ENCODE peak calls at places on chromosomes 16 and 17, in five cellular contexts. T is iPS DF 6.9, E is heart left ventricle, R is tibial artery, I is upper lobe of left lung. W is an unnamed sample.
A peak's percentile ranks its signal among the peaks of the same experiment; 100 is the strongest.

GRCh38 chr17:60392845-60393702 is 1.1 kb upstream of the USP32 start:
- DNase-seq in T (no peak), E (peak; percentile 30), R (peak; percentile 33), I (peak; percentile 68), W (no peak)

GRCh38 chr16:66458853-66459252 is 31.8 kb downstream of the BEAN1 start:
- DNase-seq in T (no peak), E (no peak), R (no peak), I (no peak), W (no peak)

GRCh38 chr17:17785407-17785806 is 51.4 kb downstream of the SREBF1 start:
- DNase-seq in I (no peak), E (no peak), R (no peak), T (no peak), W (no peak)

GRCh38 chr17:77622627-77623026 is 335.9 kb upstream of the TNRC6C start:
- DNase-seq in E (no peak), R (no peak), T (no peak), I (no peak), W (no peak)

GRCh38 chr17:50976951-50977472 is 110.9 kb upstream of the TOB1 start:
- DNase-seq in I (no peak), R (no peak), E (no peak), T (no peak), W (no peak)

GRCh38 chr17:39591958-39592954 is 15.5 kb downstream of the NEUROD2 start:
- DNase-seq in T (no peak), I (no peak), R (no peak), E (no peak), W (no peak)

GRCh38 chr16:24967074-24967473 is 48.1 kb downstream of the ARHGAP17 start:
- DNase-seq in T (no peak), E (no peak), I (no peak), R (no peak), W (no peak)

GRCh38 chr16:8931864-8932263 is 31.8 kb downstream of the USP7 start:
- DNase-seq in E (peak; percentile 43), I (peak; percentile 35), T (peak; percentile 54), R (peak; percentile 48), W (peak; percentile 29)

GRCh38 chr17:46262271-46262670 is 32.7 kb upstream of the LRRC37A start:
- DNase-seq in E (no peak), R (no peak), I (no peak), T (no peak), W (no peak)

GRCh38 chr17:78238823-78239488 is 7.5 kb downstream of the TMEM235 start:
- DNase-seq in R (no peak), I (no peak), T (no peak), E (no peak), W (no peak)

GRCh38 chr16:79776243-79776884 is 175.8 kb upstream of the MAF start:
- DNase-seq in T (no peak), R (peak; percentile 35), I (no peak), E (peak; percentile 32), W (no peak)

GRCh38 chr17:27565874-27566672 is 64.9 kb upstream of the LGALS9 start:
- DNase-seq in T (no peak), I (no peak), R (no peak), E (no peak), W (no peak)

GRCh38 chr17:59332890-59333377 is 1.5 kb downstream of the YPEL2 start:
- DNase-seq in I (peak; percentile 73), T (no peak), R (peak; percentile 76), E (peak; percentile 33), W (no peak)

GRCh38 chr16:12155235-12155634 is 178.7 kb downstream of the SNX29 start:
- DNase-seq in E (no peak), T (no peak), R (no peak), I (no peak), W (no peak)

GRCh38 chr16:29769507-29769906 is 8.5 kb upstream of the ZG16 start:
- DNase-seq in R (no peak), T (no peak), I (no peak), E (no peak), W (no peak)

GRCh38 chr17:48542956-48543853 is 1.7 kb downstream of the HOXB2 start:
- DNase-seq in I (no peak), R (peak; percentile 33), T (no peak), E (no peak), W (no peak)

GRCh38 chr16:56400458-56400857 is 24.9 kb downstream of the AMFR start:
- DNase-seq in E (no peak), R (no peak), T (no peak), I (no peak), W (no peak)

GRCh38 chr17:35373984-35374765 is 754 bp upstream of the SLFN11 start:
- DNase-seq in E (peak; percentile 47), T (no peak), R (peak; percentile 69), I (peak; percentile 42), W (peak; percentile 24)

GRCh38 chr16:54176376-54176901 is 110.1 kb downstream of the IRX3 start:
- DNase-seq in I (no peak), R (no peak), T (peak; percentile 35), E (no peak), W (no peak)

GRCh38 chr16:56163938-56164337 is 27.4 kb upstream of the GNAO1 start:
- DNase-seq in R (no peak), T (no peak), E (no peak), I (no peak), W (no peak)

GRCh38 chr16:88330971-88331890 is 51.5 kb upstream of the ZNF469 start:
- DNase-seq in E (no peak), R (no peak), I (no peak), T (no peak), W (no peak)

GRCh38 chr16:8950580-8951077 is 13.1 kb downstream of the USP7 start:
- DNase-seq in T (no peak), E (no peak), R (no peak), I (no peak), W (no peak)

GRCh38 chr17:71200597-71200996 is 920.2 kb upstream of the SOX9 start:
- DNase-seq in T (no peak), R (no peak), E (no peak), I (no peak), W (no peak)

GRCh38 chr17:77475012-77475976 is 334.5 kb downstream of the SEC14L1 start:
- DNase-seq in T (no peak), I (no peak), E (no peak), R (no peak), W (peak; percentile 69)

GRCh38 chr17:59292174-59292523 is 39.3 kb upstream of the YPEL2 start:
- DNase-seq in T (no peak), E (no peak), R (no peak), I (no peak), W (no peak)

GRCh38 chr16:3640632-3641501 is 13.6 kb upstream of the DNASE1 start:
- DNase-seq in I (no peak), R (no peak), T (no peak), E (no peak), W (no peak)

GRCh38 chr16:74603848-74604247 is 3.1 kb downstream of the GLG1 start:
- DNase-seq in R (no peak), T (no peak), I (no peak), E (no peak), W (no peak)

GRCh38 chr16:72846594-72846993 is 201.3 kb downstream of the ZFHX3 start:
- DNase-seq in E (no peak), T (no peak), I (no peak), R (no peak), W (no peak)

GRCh38 chr17:30831257-30831656 is 509 bp upstream of the ATAD5 start:
- DNase-seq in E (no peak), R (no peak), T (no peak), I (no peak), W (no peak)

GRCh38 chr17:35171834-35172233 is 22.4 kb downstream of the SLC35G3 start:
- DNase-seq in I (no peak), T (no peak), R (no peak), E (no peak), W (no peak)

GRCh38 chr17:66533572-66533971 is 231.2 kb downstream of the PRKCA start:
- DNase-seq in R (no peak), I (no peak), T (no peak), E (no peak), W (no peak)

GRCh38 chr17:6073620-6074019 is 3.4 kb downstream of the WSCD1 start:
- DNase-seq in R (no peak), I (no peak), E (no peak), T (no peak), W (no peak)

GRCh38 chr16:73778872-73779271 is 517.7 kb upstream of the PSMD7 start:
- DNase-seq in E (no peak), T (no peak), I (no peak), R (no peak), W (no peak)

GRCh38 chr17:3657874-3658783 is 10.2 kb downstream of the TAX1BP3 start:
- DNase-seq in I (no peak), T (no peak), E (no peak), R (no peak), W (no peak)
- H3K27ac ChIP-seq in I (no peak overlapping the region), T (no peak overlapping the region), E (peak overlapping the region; percentile 91), R (peak overlapping the region; percentile 89), W (no peak overlapping the region)

GRCh38 chr16:84726670-84727467 is 27.1 kb downstream of the USP10 start:
- DNase-seq in I (peak; percentile 42), E (peak; percentile 25), R (peak; percentile 39), T (no peak), W (no peak)
- H3K4me3 ChIP-seq in I (peak overlapping the region; percentile 24), E (no peak overlapping the region), R (no peak overlapping the region), T (no peak overlapping the region), W (no peak overlapping the region)

DNA sequence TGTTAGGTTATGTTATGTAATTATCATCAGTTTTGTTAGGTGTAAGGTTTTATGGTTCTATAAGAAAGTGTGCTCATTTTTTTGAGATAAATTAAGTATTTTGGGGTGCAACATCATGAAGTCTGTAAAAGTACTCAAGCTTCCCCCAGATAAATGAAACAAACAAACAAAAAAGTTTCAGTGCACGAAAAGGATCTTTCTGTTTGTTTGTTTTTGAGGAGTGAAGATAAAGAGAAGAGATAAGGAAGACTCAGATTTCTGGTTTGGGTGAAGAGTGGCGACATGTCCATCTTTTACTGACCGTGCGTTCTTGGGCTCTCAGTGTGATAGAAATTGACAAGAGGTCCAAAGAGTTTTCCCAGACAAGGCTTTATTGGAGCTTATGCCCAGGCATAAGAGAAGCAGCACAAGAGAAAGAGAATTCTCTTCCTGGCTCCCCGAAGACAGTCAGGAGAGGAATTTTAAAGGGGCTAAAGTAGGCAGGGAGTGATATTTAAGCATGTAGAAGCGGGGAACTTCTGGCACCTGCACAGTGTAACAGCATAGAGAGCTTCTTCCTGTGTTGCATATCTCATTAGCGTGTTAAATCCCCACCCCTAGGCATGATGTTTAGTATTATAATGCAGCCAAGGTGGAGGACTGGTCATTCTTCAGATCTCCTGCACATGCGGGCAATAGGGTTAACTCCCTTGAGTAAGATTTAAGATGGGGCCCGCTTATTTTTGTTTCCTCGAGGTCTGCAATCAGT is 71.3 kb downstream of the PLCG2 start:
- DNase-seq in I (no peak), E (no peak), T (no peak), R (no peak), W (no peak)
- H3K27me3 ChIP-seq in I (no peaks in the 10 kb centered on the region), E (no peaks in the 10 kb centered on the region), T (no peaks in the 10 kb centered on the region), R (no peaks in the 10 kb centered on the region), W (no peaks in the 10 kb centered on the region)

DNA sequence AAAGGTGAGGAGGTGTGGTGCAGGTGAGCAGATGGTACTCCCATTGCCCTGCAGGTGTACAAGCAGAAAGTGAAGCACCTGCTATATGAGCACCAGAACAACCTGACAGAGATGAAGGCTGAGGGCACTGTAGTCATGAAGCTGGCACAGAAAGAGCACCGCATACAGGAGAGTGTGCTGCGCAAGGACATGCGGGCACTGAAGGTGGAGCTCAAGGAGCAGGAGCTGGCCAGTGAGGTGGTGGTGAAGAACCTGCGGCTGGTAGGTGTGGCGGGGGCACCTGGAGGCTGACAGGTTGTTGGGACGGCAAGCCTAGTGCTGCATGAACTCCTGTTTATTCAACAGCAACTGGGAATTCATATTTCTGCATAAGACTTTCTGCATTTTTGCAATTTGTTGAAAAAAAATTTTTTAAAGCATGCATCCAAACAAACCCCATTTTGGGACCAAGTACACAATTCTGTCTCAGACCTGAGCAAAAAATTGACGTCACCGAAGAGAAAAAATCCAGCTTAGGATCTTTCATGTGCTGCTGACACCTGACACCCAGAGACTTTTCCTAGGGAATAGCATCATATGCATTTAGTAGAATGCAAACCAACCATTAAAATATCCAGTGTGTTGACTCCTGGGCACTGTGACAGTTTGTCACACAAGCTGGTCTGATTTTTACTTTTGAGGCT is 13.5 kb upstream of the DBNDD1 start:
- DNase-seq in E (no peak), T (no peak), I (no peak), R (no peak), W (no peak)
- H3K27ac ChIP-seq in E (no peak overlapping the region), T (no peak overlapping the region), I (no peak overlapping the region), R (no peak overlapping the region), W (no peak overlapping the region)

W was measured in effector memory CD4-positive, alpha-beta T cell.